ENCODE peak calls at places on chromosomes 7 and 10, in nine cellular contexts. C, W, H, J, P, F, B, O and N are unnamed samples.

GRCh38 chr10:95273393-95274312 is 17.1 kb downstream of the PDLIM1 start:
- DNase-seq in W (peak; percentile 94), J (no peak), O (no peak), P (peak; percentile 61), F (no peak), H (peak; percentile 89), B (peak; percentile 60), C (no peak), N (peak; percentile 92)

GRCh38 chr10:51852297-51852696 is 152.9 kb upstream of the CSTF2T start:
- DNase-seq in C (no peak), H (no peak), F (no peak), J (no peak), O (no peak), P (no peak), B (no peak), W (no peak), N (no peak)

GRCh38 chr7:141239661-141240060 is 165.8 kb downstream of the TMEM178B start:
- DNase-seq in B (no peak), C (no peak), F (no peak), H (no peak), O (no peak), J (no peak), P (no peak), W (no peak), N (no peak)

GRCh38 chr7:98903246-98903645 is 24.9 kb downstream of the TRRAP start:
- DNase-seq in H (no peak), J (no peak), W (no peak), C (no peak), B (no peak), P (no peak), O (no peak), F (no peak), N (no peak)

GRCh38 chr7:156473476-156474240 is 166.9 kb upstream of the RNF32 start:
- DNase-seq in H (no peak), O (no peak), P (peak; percentile 42), F (no peak), B (peak; percentile 28), C (peak; percentile 40), W (peak; percentile 19), J (no peak), N (no peak)

GRCh38 chr10:119738962-119739361 is 13.1 kb downstream of the INPP5F start:
- DNase-seq in C (no peak), O (no peak), F (no peak), J (no peak), W (no peak), B (no peak), P (no peak), H (no peak), N (no peak)

GRCh38 chr10:70271996-70272924 is 11.5 kb downstream of the NPFFR1 start:
- DNase-seq in O (no peak), P (no peak), C (peak; percentile 1), F (no peak), W (no peak), B (no peak), H (no peak), J (no peak), N (no peak)

GRCh38 chr7:90613088-90613498 is 17.0 kb downstream of the CDK14 start:
- DNase-seq in J (no peak), H (peak; percentile 40), F (no peak), W (peak; percentile 43), C (no peak), B (no peak), O (no peak), P (no peak), N (no peak)

GRCh38 chr7:30888783-30889182 is 22.9 kb upstream of the AQP1 start:
- DNase-seq in B (no peak), F (no peak), P (no peak), H (peak; percentile 87), W (peak; percentile 86), O (no peak), C (peak; percentile 7), J (no peak), N (no peak)

GRCh38 chr10:33314788-33315561 is 19.5 kb downstream of the NRP1 start:
- DNase-seq in C (no peak), F (no peak), W (peak; percentile 80), H (no peak), B (no peak), P (no peak), J (no peak), O (no peak), N (no peak)

GRCh38 chr7:148884299-148885022 is 370 bp upstream of the EZH2 start:
- DNase-seq in C (peak; percentile 96), P (peak; percentile 94), F (peak; percentile 88), W (peak; percentile 87), O (peak; percentile 89), B (peak; percentile 92), H (peak; percentile 78), J (peak; percentile 93), N (peak; percentile 97)

GRCh38 chr7:99953649-99954048 is 22.2 kb downstream of the AZGP1 start:
- DNase-seq in F (no peak), O (no peak), B (no peak), C (no peak), H (peak; percentile 52), W (peak; percentile 2), J (no peak), P (no peak), N (no peak)

GRCh38 chr7:29413511-29414178 is 150.0 kb upstream of the PRR15 start:
- DNase-seq in O (no peak), C (no peak), J (no peak), W (no peak), H (no peak), B (no peak), P (no peak), F (no peak), N (no peak)

GRCh38 chr10:77415311-77415960 is 222.2 kb downstream of the KCNMA1 start:
- DNase-seq in O (no peak), J (no peak), W (no peak), F (no peak), B (no peak), C (no peak), H (no peak), P (no peak), N (no peak)

GRCh38 chr10:28219241-28219640 is 83.6 kb downstream of the MPP7 start:
- DNase-seq in F (no peak), B (no peak), J (no peak), W (peak; percentile 73), H (peak; percentile 18), O (no peak), P (no peak), C (no peak), N (no peak)

GRCh38 chr7:133003052-133003910 is 78.6 kb downstream of the CHCHD3 start:
- DNase-seq in B (no peak), O (no peak), J (no peak), W (peak; percentile 22), F (no peak), P (no peak), C (no peak), H (no peak), N (no peak)

GRCh38 chr7:4763794-4764185 is 11.6 kb upstream of the AP5Z1 start:
- DNase-seq in C (no peak), H (no peak), J (no peak), W (no peak), F (no peak), O (no peak), P (no peak), B (no peak), N (no peak)

GRCh38 chr7:116400526-116400925 is 99.0 kb upstream of the CAV2 start:
- DNase-seq in J (no peak), C (no peak), F (no peak), B (no peak), W (no peak), O (no peak), P (no peak), H (no peak), N (no peak)

GRCh38 chr10:80444646-80445319 is 9.3 kb upstream of the TSPAN14 start:
- DNase-seq in W (peak; percentile 74), H (peak; percentile 73), P (peak; percentile 83), C (peak; percentile 81), O (peak; percentile 79), B (peak; percentile 80), F (no peak), J (peak; percentile 59), N (no peak)

GRCh38 chr7:66921396-66921917 is 432 bp downstream of the TMEM248 start:
- DNase-seq in O (peak; percentile 23), H (peak; percentile 36), B (no peak), W (peak; percentile 52), P (peak; percentile 52), F (no peak), J (no peak), C (peak; percentile 40), N (no peak)

GRCh38 chr7:133703547-133703946 is 423.6 kb upstream of the LRGUK start:
- DNase-seq in F (no peak), B (no peak), P (no peak), J (no peak), C (no peak), W (peak; percentile 98), H (peak; percentile 86), O (no peak), N (no peak)

GRCh38 chr10:37643187-37643586 is 214.2 kb downstream of the ZNF248 start:
- DNase-seq in W (no peak), P (no peak), F (no peak), B (no peak), C (no peak), H (no peak), J (no peak), O (no peak), N (no peak)